ENCODE peak calls at places on chromosomes 7 and 10, in eight cellular contexts. H is upper lobe of left lung; G is astrocyte of the spinal cord; E is Kasumi-1; S is cardiac muscle cell; M is CD4-positive, alpha-beta T cell; N is progenitor cell of endocrine pancreas; Z is chondrocyte. K is an unnamed sample.
A peak's percentile ranks its signal among the peaks of the same experiment; 100 is the strongest.

GRCh38 chr7:41785840-41786239 is 83.0 kb upstream of the INHBA start:
- DNase-seq in N (no peak), M (no peak), Z (no peak), H (no peak), S (no peak), G (no peak), E (no peak), K (no peak)

GRCh38 chr7:132577206-132578049 is 1.2 kb upstream of the PLXNA4 start:
- DNase-seq in N (peak; percentile 54), H (no peak), E (peak; percentile 76), M (no peak), G (peak; percentile 78), S (peak; percentile 91), Z (no peak), K (no peak)

GRCh38 chr10:34753014-34753757 is 61.9 kb downstream of the PARD3 start:
- DNase-seq in S (no peak), Z (no peak), E (no peak), N (no peak), H (no peak), M (no peak), G (no peak), K (no peak)

GRCh38 chr10:26821699-26822542 is 38.8 kb downstream of the ABI1 start:
- DNase-seq in S (no peak), E (no peak), M (no peak), G (peak; percentile 56), H (no peak), Z (no peak), N (no peak), K (no peak)

GRCh38 chr7:9100289-9100688 is 666.9 kb downstream of the NXPH1 start:
- DNase-seq in Z (no peak), S (no peak), G (no peak), M (no peak), H (no peak), N (no peak), E (no peak), K (no peak)

GRCh38 chr7:116138202-116138801 is 72.0 kb upstream of the TES start:
- DNase-seq in M (no peak), E (peak; percentile 77), S (peak; percentile 81), Z (no peak), N (no peak), G (peak; percentile 81), H (no peak), K (no peak)

GRCh38 chr7:94003446-94004023 is 620 bp downstream of the BET1 start:
- DNase-seq in M (no peak), G (no peak), N (no peak), Z (no peak), S (peak; percentile 25), H (no peak), E (no peak), K (no peak)

GRCh38 chr10:133039107-133039822 is 48.5 kb upstream of the ADGRA1 start:
- DNase-seq in S (no peak), N (no peak), G (no peak), Z (no peak), M (no peak), E (no peak), H (no peak), K (no peak)

GRCh38 chr7:70565723-70566122 is 566.2 kb upstream of the GALNT17 start:
- DNase-seq in S (no peak), Z (no peak), E (no peak), M (no peak), H (no peak), N (no peak), G (no peak), K (no peak)

GRCh38 chr10:110973400-110973799 is 54.0 kb downstream of the SHOC2 start:
- DNase-seq in Z (no peak), E (peak; percentile 39), H (no peak), S (no peak), N (no peak), M (no peak), G (no peak), K (no peak)

GRCh38 chr7:87506243-87507180 is 31.0 kb upstream of the ABCB4 start:
- DNase-seq in G (peak; percentile 15), Z (no peak), S (peak; percentile 16), M (no peak), H (no peak), N (no peak), E (peak; percentile 50), K (peak; percentile 16)

GRCh38 chr10:103736763-103737162 is 118.6 kb downstream of the SH3PXD2A start:
- DNase-seq in N (no peak), S (no peak), M (no peak), H (no peak), E (no peak), Z (no peak), G (no peak), K (no peak)

GRCh38 chr7:32204361-32205018 is 134.3 kb upstream of the PDE1C start:
- DNase-seq in Z (no peak), S (peak; percentile 90), G (peak; percentile 84), N (peak; percentile 54), M (no peak), E (peak; percentile 94), H (peak; percentile 29), K (peak; percentile 58)

GRCh38 chr10:133459454-133460207 is 5.9 kb downstream of the SCART1 start:
- DNase-seq in H (no peak), M (no peak), S (no peak), Z (no peak), E (no peak), N (no peak), G (no peak), K (no peak)

GRCh38 chr7:131500357-131500756 is 56.1 kb downstream of the PODXL start:
- DNase-seq in H (no peak), G (no peak), E (no peak), M (no peak), N (no peak), S (no peak), Z (no peak), K (no peak)

GRCh38 chr7:81333004-81333403 is 414.2 kb upstream of the SEMA3C start:
- DNase-seq in S (peak; percentile 62), Z (no peak), H (no peak), G (peak; percentile 76), E (no peak), M (no peak), N (no peak), K (no peak)

GRCh38 chr7:116577320-116577871 is 52.6 kb downstream of the CAV1 start:
- DNase-seq in E (no peak), G (no peak), H (no peak), M (no peak), N (no peak), S (peak; percentile 24), Z (no peak), K (no peak)

GRCh38 chr10:121681982-121682687 is 83.9 kb upstream of the FGFR2 start:
- DNase-seq in G (peak; percentile 2), H (no peak), E (no peak), S (no peak), N (no peak), M (no peak), Z (no peak), K (no peak)

GRCh38 chr10:101961591-101962498 is 94.1 kb downstream of the ARMH3 start:
- DNase-seq in E (no peak), G (no peak), S (peak; percentile 56), N (no peak), M (no peak), H (peak; percentile 79), Z (no peak), K (no peak)

GRCh38 chr7:15555385-15555859 is 6.4 kb downstream of the AGMO start:
- DNase-seq in S (peak; percentile 33), Z (no peak), E (no peak), M (no peak), G (peak; percentile 34), N (no peak), H (no peak), K (no peak)

K was measured in NCI-H1930.